ENCODE peak calls at places on chromosomes 13 and 19, in four cellular contexts. V is H1, I is mesenchymal stem cell, C is mesendoderm. X is an unnamed sample.

GRCh38 chr19:533485-534058 is 2.0 kb downstream of the CDC34 start:
- DNase-seq in V (no peak), I (no peak), C (no peak), X (no peak)

GRCh38 chr19:46284635-46285034 is 12.2 kb upstream of the HIF3A start:
- DNase-seq in V (no peak), I (no peak), C (no peak), X (no peak)

GRCh38 chr13:72726721-72727416 is 560 bp downstream of the MZT1 start:
- DNase-seq in V (no peak), I (peak; percentile 26), C (peak; percentile 21), X (no peak)

GRCh38 chr19:11136400-11137101 is 19.0 kb downstream of the SPC24 start:
- DNase-seq in V (no peak), I (peak; percentile 57), C (no peak), X (no peak)

GRCh38 chr19:15173746-15174404 is 26.9 kb downstream of the NOTCH3 start:
- DNase-seq in V (no peak), I (no peak), C (peak; percentile 52), X (no peak)

GRCh38 chr13:84645196-84646071 is 763.2 kb upstream of the SLITRK1 start:
- DNase-seq in V (no peak), I (peak; percentile 35), C (peak; percentile 22), X (peak; percentile 71)

GRCh38 chr19:10379880-10380310 is 477 bp downstream of the TYK2 start:
- DNase-seq in V (no peak), I (no peak), C (no peak), X (no peak)

GRCh38 chr13:50085063-50085462 is 69.8 kb downstream of the KCNRG start:
- DNase-seq in V (no peak), I (peak; percentile 60), C (peak; percentile 40), X (peak; percentile 47)

GRCh38 chr19:8001995-8002849 is 3.2 kb downstream of the ELAVL1 start:
- DNase-seq in V (peak; percentile 99), I (peak; percentile 88), C (peak; percentile 96), X (peak; percentile 75)

GRCh38 chr19:18649371-18650047 is 12.7 kb downstream of the KLHL26 start:
- DNase-seq in V (no peak), I (peak; percentile 88), C (no peak), X (peak; percentile 70)

GRCh38 chr13:40376296-40376849 is 290.1 kb downstream of the FOXO1 start:
- DNase-seq in V (peak; percentile 38), I (no peak), C (no peak), X (no peak)

GRCh38 chr19:1172353-1173159 is 1.5 kb downstream of the SBNO2 start:
- DNase-seq in V (no peak), I (peak; percentile 78), C (peak; percentile 65), X (peak; percentile 48)

GRCh38 chr13:87527036-87527435 is 144.1 kb upstream of the SLITRK5 start:
- DNase-seq in V (no peak), I (no peak), C (no peak), X (no peak)

GRCh38 chr13:97448503-97449251 is 14.7 kb downstream of the RAP2A start:
- DNase-seq in V (no peak), I (no peak), C (peak; percentile 82), X (no peak)

GRCh38 chr13:50152655-50153309 is 137.5 kb downstream of the KCNRG start:
- DNase-seq in V (no peak), I (no peak), C (no peak), X (no peak)

GRCh38 chr13:80363890-80364503 is 23.1 kb upstream of the SPRY2 start:
- DNase-seq in V (no peak), I (peak; percentile 48), C (peak; percentile 30), X (peak; percentile 49)

GRCh38 chr13:54928071-54928470 is 1899.5 kb downstream of the OLFM4 start:
- DNase-seq in V (no peak), I (no peak), C (no peak), X (no peak)

GRCh38 chr19:48872884-48873475 is 759 bp downstream of the PPP1R15A start:
- DNase-seq in V (peak; percentile 72), I (peak; percentile 93), C (peak; percentile 97), X (peak; percentile 94)

GRCh38 chr19:48301886-48302599 is 23.3 kb upstream of the EMP3 start:
- DNase-seq in V (no peak), I (no peak), C (no peak), X (no peak)

GRCh38 chr19:52670046-52670445 is 31.9 kb upstream of the ZNF83 start:
- DNase-seq in V (no peak), I (no peak), C (peak; percentile 37), X (no peak)

GRCh38 chr13:41547253-41548000 is 90.1 kb downstream of the RGCC start:
- DNase-seq in V (no peak), I (no peak), C (no peak), X (no peak)

GRCh38 chr19:16885166-16885565 is 3.6 kb upstream of the F2RL3 start:
- DNase-seq in V (no peak), I (peak; percentile 89), C (no peak), X (no peak)

GRCh38 chr19:33464733-33465115 is 56.9 kb downstream of the PEPD start:
- DNase-seq in V (no peak), I (no peak), C (no peak), X (no peak)

GRCh38 chr13:74074723-74075122 is 59.5 kb downstream of the KLF12 start:
- DNase-seq in V (no peak), I (peak; percentile 28), C (peak; percentile 10), X (peak; percentile 46)

GRCh38 chr13:88051746-88052482 is 380.7 kb downstream of the SLITRK5 start:
- DNase-seq in V (no peak), I (no peak), C (no peak), X (no peak)

GRCh38 chr13:109271991-109272454 is 514.4 kb downstream of the IRS2 start:
- DNase-seq in V (no peak), I (peak; percentile 51), C (peak; percentile 45), X (no peak)

GRCh38 chr13:51068501-51068900 is 42.6 kb downstream of the C13orf42 start:
- DNase-seq in V (no peak), I (no peak), C (no peak), X (no peak)

GRCh38 chr13:113962386-113962785 is 11.5 kb downstream of the C13orf46 start:
- DNase-seq in V (no peak), I (no peak), C (no peak), X (no peak)

GRCh38 chr19:47253467-47253881 is 2.9 kb upstream of the CCDC9 start:
- DNase-seq in V (no peak), I (peak; percentile 77), C (peak; percentile 65), X (peak; percentile 91)

GRCh38 chr13:27487776-27488175 is 37.4 kb upstream of the MTIF3 start:
- DNase-seq in V (no peak), I (no peak), C (no peak), X (no peak)

GRCh38 chr13:74891610-74892009 is 590.4 kb downstream of the TBC1D4 start:
- DNase-seq in V (no peak), I (peak; percentile 71), C (no peak), X (peak; percentile 29)

GRCh38 chr13:20446900-20447299 is 78.8 kb downstream of the CRYL1 start:
- DNase-seq in V (no peak), I (no peak), C (no peak), X (no peak)

DNA sequence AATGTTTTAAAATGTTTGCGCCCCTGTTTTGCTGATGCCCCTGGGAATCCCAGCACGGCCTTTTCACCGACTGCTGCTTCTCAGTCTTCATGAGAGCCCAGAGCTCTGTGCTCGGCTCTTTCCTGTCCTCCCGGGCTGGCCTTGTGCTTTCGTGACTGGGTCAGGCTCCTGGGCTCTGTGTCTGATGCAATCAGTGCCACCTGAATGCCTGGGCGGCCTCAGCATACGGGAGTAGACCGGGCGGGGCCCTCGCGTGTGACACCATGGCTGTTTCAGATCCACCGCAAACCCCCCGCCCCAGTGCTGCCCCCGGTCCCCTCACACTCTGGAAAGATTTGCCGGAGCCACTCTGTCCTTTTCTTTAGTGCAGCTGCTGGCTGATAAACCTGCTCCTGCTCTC is 21.4 kb downstream of the PABPC3 start:
- DNase-seq in V (no peak), I (no peak), C (peak; percentile 22), X (no peak)
- H3K18ac ChIP-seq in V (peak overlapping the region; percentile 26), I (no peak overlapping the region), C (peak overlapping the region; percentile 11), X (no peak overlapping the region)

GRCh38 chr19:9041023-9041422 is 30.8 kb upstream of the MUC16 start:
- DNase-seq in V (no peak), I (no peak), C (no peak), X (no peak)

GRCh38 chr19:9037415-9038062 is 27.3 kb upstream of the MUC16 start:
- DNase-seq in V (no peak), I (no peak), C (no peak), X (no peak)

GRCh38 chr19:9043524-9043923 is 33.3 kb upstream of the MUC16 start:
- DNase-seq in V (no peak), I (no peak), C (peak; percentile 38), X (no peak)

GRCh38 chr19:9040131-9040530 is 29.9 kb upstream of the MUC16 start:
- DNase-seq in V (no peak), I (no peak), C (no peak), X (no peak)

DNA sequence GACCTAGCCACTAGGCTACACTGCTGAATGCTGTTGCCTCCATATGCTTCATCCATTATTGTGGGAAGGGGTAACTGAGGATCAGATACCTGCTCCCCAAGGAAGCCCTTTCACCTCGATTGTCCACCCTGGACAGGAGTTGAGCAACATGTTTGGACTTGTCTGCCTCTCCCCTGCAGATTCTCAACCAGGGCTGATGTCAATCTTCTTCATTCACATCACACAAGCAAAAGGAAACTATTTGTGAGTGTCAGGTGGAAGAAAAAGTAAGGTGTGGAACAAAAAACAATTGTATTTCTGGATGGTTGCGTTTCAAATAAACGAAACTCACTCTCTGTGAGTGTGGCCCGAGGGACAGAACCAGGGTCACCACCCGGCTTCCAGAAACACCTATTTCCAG is 29.5 kb upstream of the MUC16 start:
- DNase-seq in V (no peak), I (no peak), C (no peak), X (no peak)
- H3K18ac ChIP-seq in V (peak overlapping the region; percentile 19), I (no peak overlapping the region), C (no peak overlapping the region), X (no peak overlapping the region)

DNA sequence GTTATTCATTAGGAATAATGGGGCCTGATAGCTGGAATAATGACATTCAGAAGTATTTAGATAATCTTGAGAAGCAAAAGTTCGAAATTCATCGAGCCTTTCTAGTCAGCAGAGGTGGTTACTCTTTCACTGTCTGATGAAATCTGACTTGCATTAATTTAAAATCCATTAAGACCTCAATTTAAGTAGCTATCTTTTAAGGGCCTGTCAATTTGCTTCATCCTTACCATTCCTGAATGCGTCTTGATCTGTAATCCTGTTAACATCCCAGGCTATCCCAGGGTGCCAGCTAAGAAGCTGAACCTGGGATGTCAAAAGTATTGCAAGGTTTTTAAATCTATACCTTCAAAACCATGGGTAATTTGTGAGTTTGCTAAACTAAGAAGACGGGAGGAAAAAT is 1491.0 kb upstream of the MIR17HG start:
- DNase-seq in V (no peak), I (no peak), C (peak; percentile 1), X (no peak)
- H3K18ac ChIP-seq in V (no peak overlapping the region), I (no peak overlapping the region), C (no peak overlapping the region), X (no peak overlapping the region)

GRCh38 chr19:35425682-35426081 is 22.4 kb upstream of the FFAR2 start:
- DNase-seq in V (no peak), I (no peak), C (no peak), X (no peak)

GRCh38 chr19:35417278-35417677 is 30.8 kb upstream of the FFAR2 start:
- DNase-seq in V (no peak), I (no peak), C (no peak), X (no peak)

GRCh38 chr19:35419046-35419445 is 29.0 kb upstream of the FFAR2 start:
- DNase-seq in V (no peak), I (no peak), C (no peak), X (no peak)

GRCh38 chr19:35417713-35418534 is 30.1 kb upstream of the FFAR2 start:
- DNase-seq in V (no peak), I (no peak), C (no peak), X (no peak)

GRCh38 chr19:35421362-35421761 is 26.7 kb upstream of the FFAR2 start:
- DNase-seq in V (no peak), I (no peak), C (no peak), X (no peak)
- H3K18ac ChIP-seq in V (no peak overlapping the region), I (no peak overlapping the region), C (no peak overlapping the region), X (no peak overlapping the region)